ENCODE peak calls at places on chromosomes 3 and 15, in six cellular contexts. A, X, S, T, E and L are unnamed samples.

GRCh38 chr3:124610130-124610529 is 120.1 kb upstream of the UMPS start:
- DNase-seq in S (no peak), A (no peak), X (no peak), E (no peak), T (no peak), L (no peak)

GRCh38 chr15:44081223-44082013 is 113.7 kb downstream of the FRMD5 start:
- DNase-seq in S (no peak), A (no peak), E (no peak), X (no peak), T (no peak), L (no peak)

GRCh38 chr15:70415330-70415884 is 317.7 kb upstream of the TLE3 start:
- DNase-seq in S (no peak), E (no peak), X (no peak), T (no peak), A (no peak), L (no peak)

GRCh38 chr15:94749848-94750617 is 518.7 kb downstream of the MCTP2 start:
- DNase-seq in S (no peak), A (no peak), T (no peak), E (no peak), X (no peak), L (no peak)

GRCh38 chr3:42133500-42134298 is 42.5 kb downstream of the TRAK1 start:
- DNase-seq in A (no peak), E (no peak), X (no peak), S (no peak), T (no peak), L (no peak)

GRCh38 chr3:159846255-159846654 is 142.4 kb upstream of the IL12A start:
- DNase-seq in T (no peak), S (no peak), E (no peak), A (no peak), X (no peak), L (no peak)

GRCh38 chr3:72938471-72939265 is 50.8 kb downstream of the GXYLT2 start:
- DNase-seq in S (peak; percentile 62), X (no peak), A (peak; percentile 98), E (no peak), T (peak; percentile 90), L (peak; percentile 78)

GRCh38 chr3:61331937-61332590 is 80.8 kb upstream of the FHIT start:
- DNase-seq in A (no peak), X (no peak), T (no peak), E (no peak), S (no peak), L (no peak)

GRCh38 chr3:47669026-47669749 is 90.5 kb upstream of the CSPG5 start:
- DNase-seq in T (no peak), E (no peak), S (no peak), X (no peak), A (no peak), L (no peak)

GRCh38 chr3:23324745-23325144 is 121.6 kb downstream of the UBE2E2 start:
- DNase-seq in S (peak; percentile 1), X (no peak), T (no peak), A (peak; percentile 33), E (no peak), L (no peak)

GRCh38 chr3:76554717-76555116 is 485.2 kb upstream of the ROBO2 start:
- DNase-seq in T (no peak), A (peak; percentile 54), S (no peak), X (no peak), E (no peak), L (no peak)

GRCh38 chr15:38588672-38589071 is 24.1 kb upstream of the RASGRP1 start:
- DNase-seq in E (no peak), X (no peak), A (no peak), S (no peak), T (no peak), L (no peak)

GRCh38 chr3:10930641-10931040 is 61.9 kb upstream of the SLC6A1 start:
- DNase-seq in E (no peak), A (no peak), X (no peak), T (no peak), S (no peak), L (no peak)

GRCh38 chr3:177150218-177150916 is 46.9 kb downstream of the TBL1XR1 start:
- DNase-seq in X (no peak), T (no peak), A (no peak), S (no peak), E (no peak), L (no peak)

GRCh38 chr3:168063122-168063521 is 32.6 kb downstream of the GOLIM4 start:
- DNase-seq in T (no peak), A (no peak), X (no peak), E (no peak), S (no peak), L (no peak)

GRCh38 chr15:34693053-34693744 is 61.6 kb downstream of the GJD2 start:
- DNase-seq in A (no peak), E (no peak), T (no peak), X (no peak), S (peak; percentile 24), L (no peak)

GRCh38 chr15:65578904-65579728 is 31.8 kb downstream of the INTS14 start:
- DNase-seq in S (peak; percentile 73), A (no peak), T (no peak), E (no peak), X (no peak), L (no peak)

GRCh38 chr3:56157693-56158092 is 310.6 kb downstream of the ERC2 start:
- DNase-seq in X (no peak), A (peak; percentile 29), T (no peak), E (no peak), S (no peak), L (no peak)

GRCh38 chr3:21839592-21839991 is 88.6 kb upstream of the ZNF385D start:
- DNase-seq in S (no peak), E (no peak), A (peak; percentile 92), T (no peak), X (peak; percentile 22), L (no peak)

GRCh38 chr3:173397161-173398110 is at the start of gene NLGN1:
- DNase-seq in E (no peak), S (peak; percentile 54), T (peak; percentile 67), A (peak; percentile 47), X (peak; percentile 80), L (peak; percentile 25)

GRCh38 chr3:175150812-175151411 is 291.8 kb downstream of the NAALADL2 start:
- DNase-seq in S (no peak), E (no peak), A (no peak), T (no peak), X (no peak), L (no peak)

GRCh38 chr3:107249132-107249531 is 128.1 kb upstream of the CCDC54 start:
- DNase-seq in A (no peak), S (no peak), X (no peak), T (no peak), E (no peak), L (no peak)

GRCh38 chr3:53145109-53146077 is 15.2 kb upstream of the RFT1 start:
- DNase-seq in T (no peak), A (no peak), X (no peak), E (no peak), S (no peak), L (no peak)

GRCh38 chr15:63922551-63923315 is 89.0 kb upstream of the HERC1 start:
- DNase-seq in T (no peak), A (no peak), E (no peak), S (no peak), X (no peak), L (no peak)

GRCh38 chr3:10364816-10365215 is 43.9 kb upstream of the SEC13 start:
- DNase-seq in A (no peak), X (no peak), S (no peak), E (no peak), T (no peak), L (no peak)

GRCh38 chr3:31908391-31909097 is 72.5 kb downstream of the OSBPL10 start:
- DNase-seq in E (no peak), A (no peak), S (no peak), T (no peak), X (no peak), L (no peak)
- TF ChIP-seq CTCF in E (no peak), A (peak; percentile 30), S (peak; percentile 16), T (no peak), X (no peak), L (no peak)

GRCh38 chr3:126959144-126959920 is 23.6 kb upstream of the PLXNA1 start:
- DNase-seq in X (no peak), A (no peak), T (no peak), E (no peak), S (no peak), L (no peak)

GRCh38 chr3:126961191-126961790 is 21.6 kb upstream of the PLXNA1 start:
- DNase-seq in T (no peak), E (no peak), X (no peak), A (peak; percentile 45), S (peak; percentile 26), L (peak; percentile 58)

GRCh38 chr3:126958638-126959085 is 24.3 kb upstream of the PLXNA1 start:
- DNase-seq in A (no peak), S (no peak), T (no peak), X (no peak), E (no peak), L (no peak)

GRCh38 chr3:126960604-126960995 is 22.3 kb upstream of the PLXNA1 start:
- DNase-seq in T (no peak), A (no peak), X (no peak), S (no peak), E (no peak), L (no peak)

GRCh38 chr3:126959921-126960603 is 22.9 kb upstream of the PLXNA1 start:
- DNase-seq in A (peak; percentile 21), T (no peak), X (no peak), S (no peak), E (no peak), L (no peak)
- TF ChIP-seq CTCF in A (peak; percentile 77), T (no peak), X (no peak), S (no peak), E (no peak), L (no peak)

GRCh38 chr3:180646187-180646790 is 33.0 kb downstream of the CCDC39 start:
- DNase-seq in S (peak; percentile 9), T (no peak), A (no peak), E (no peak), X (no peak), L (no peak)
- TF ChIP-seq CTCF in S (peak; percentile 42), T (no peak), A (peak; percentile 14), E (no peak), X (peak; percentile 48), L (no peak)

DNA sequence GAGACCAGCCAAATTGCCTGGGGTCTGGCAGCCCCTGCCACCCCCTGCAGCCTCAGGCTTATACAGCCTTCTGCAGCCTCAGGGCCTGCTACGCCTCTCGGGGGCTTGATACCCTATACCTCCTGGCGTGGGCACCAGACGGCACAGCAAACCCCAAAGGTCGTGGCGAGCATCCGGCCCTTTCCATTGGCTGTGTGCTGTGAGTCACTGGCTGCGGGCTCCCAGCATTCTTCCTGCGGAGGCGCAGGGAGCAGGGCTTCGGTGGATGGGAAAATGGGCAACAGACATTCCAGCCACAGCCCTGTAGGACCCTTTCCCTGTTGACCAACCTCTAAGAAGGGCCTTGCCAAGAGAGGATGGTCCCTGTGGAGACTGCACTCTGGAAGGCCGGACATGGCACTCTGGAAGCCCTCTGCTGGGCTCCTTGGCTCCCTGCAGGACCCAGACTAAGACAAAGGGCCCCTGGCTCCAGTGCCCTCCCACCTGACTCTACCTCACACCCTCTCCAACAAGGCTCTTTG is 59.6 kb downstream of the ITGA11 start:
- DNase-seq in X (peak; percentile 32), S (no peak), E (no peak), A (no peak), T (peak; percentile 16), L (no peak)
- TF ChIP-seq CTCF in X (peak; percentile 30), S (peak; percentile 24), E (no peak), A (peak; percentile 44), T (no peak), L (peak; percentile 8)

DNA sequence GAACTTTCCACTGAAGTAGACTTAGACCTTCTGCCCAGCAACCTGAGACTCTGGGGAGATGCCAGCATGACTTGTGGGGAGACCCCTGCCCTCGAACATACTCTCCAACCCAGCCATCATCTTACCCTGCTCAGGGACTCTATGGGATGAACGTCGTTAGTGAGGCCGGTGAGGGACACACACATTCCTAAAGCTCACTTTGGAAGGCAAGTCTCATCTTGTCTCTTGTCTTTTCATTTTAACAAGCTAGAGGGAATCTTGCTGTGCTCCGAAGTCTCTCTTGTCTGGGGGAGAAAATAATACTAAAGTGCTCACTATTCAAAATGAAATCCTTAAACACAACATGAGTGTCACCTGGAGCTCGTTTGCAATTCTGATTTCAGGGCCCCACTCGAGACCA is 239.5 kb upstream of the HES1 start:
- DNase-seq in E (no peak), S (no peak), X (no peak), T (no peak), A (no peak), L (no peak)
- TF ChIP-seq CTCF in E (no peak), S (no peak), X (no peak), T (no peak), A (no peak), L (no peak)